ENCODE peak calls at places on chromosomes 7 and 10, in eight cellular contexts. C, J, F, B, I, T, P and M are unnamed samples.

GRCh38 chr7:46725136-46725535 is 804.1 kb upstream of the IGFBP3 start:
- DNase-seq in C (no peak), J (no peak), F (no peak), B (no peak), I (no peak), T (no peak), P (no peak), M (no peak)

GRCh38 chr7:65441010-65441409 is 67.4 kb downstream of the ZNF92 start:
- DNase-seq in C (no peak), J (no peak), F (no peak), B (peak), I (no peak), T (no peak), P (no peak), M (no peak)

GRCh38 chr7:1575809-1576208 is 6.0 kb upstream of the PSMG3 start:
- DNase-seq in C (no peak), J (no peak), F (no peak), B (no peak), I (no peak), T (no peak), P (no peak), M (no peak)

GRCh38 chr7:106035568-106035967 is 72.5 kb downstream of the CDHR3 start:
- DNase-seq in C (no peak), J (no peak), F (no peak), B (no peak), I (no peak), T (no peak), P (no peak), M (no peak)

GRCh38 chr10:97731346-97732051 is 5.4 kb upstream of the ZFYVE27 start:
- DNase-seq in C (peak), J (peak), F (peak), B (peak), I (peak), T (peak), P (no peak), M (no peak)

GRCh38 chr10:97713828-97714400 is 384 bp downstream of the MARVELD1 start:
- DNase-seq in C (peak), J (peak), F (peak), B (peak), I (peak), T (peak), P (no peak), M (no peak)

GRCh38 chr7:151727579-151728285 is 149.2 kb downstream of the PRKAG2 start:
- DNase-seq in C (no peak), J (no peak), F (peak), B (peak), I (peak), T (no peak), P (no peak), M (peak)

GRCh38 chr10:72009430-72010081 is 45.4 kb downstream of the CHST3 start:
- DNase-seq in C (peak), J (no peak), F (no peak), B (peak), I (no peak), T (no peak), P (peak), M (no peak)

GRCh38 chr7:151005566-151005965 is 14.7 kb downstream of the NOS3 start:
- DNase-seq in C (no peak), J (no peak), F (no peak), B (no peak), I (no peak), T (no peak), P (no peak), M (no peak)

GRCh38 chr7:123715198-123715597 is 33.6 kb downstream of the WASL start:
- DNase-seq in C (no peak), J (no peak), F (no peak), B (no peak), I (no peak), T (no peak), P (no peak), M (no peak)

GRCh38 chr10:69123747-69124557 is at the start of gene VPS26A:
- DNase-seq in C (peak), J (peak), F (peak), B (peak), I (peak), T (peak), P (peak), M (peak)